ENCODE peak calls at places on chromosomes 6 and 20, in six cellular contexts. C is WTC11; K is CD8-positive, alpha-beta T cell; A is tibial artery; J is heart left ventricle; Y is GM20000. P is an unnamed sample.
A peak's percentile ranks its signal among the peaks of the same experiment; 100 is the strongest.

GRCh38 chr6:14754636-14755513 is 491.0 kb upstream of the JARID2 start:
- DNase-seq in C (no peak), Y (no peak), A (no peak), J (no peak), K (peak; percentile 24), P (peak; percentile 59)

GRCh38 chr20:2692036-2692885 is at the start of gene EBF4:
- DNase-seq in A (no peak), C (peak; percentile 49), J (peak; percentile 74), Y (peak; percentile 86), K (peak; percentile 29), P (peak; percentile 74)

GRCh38 chr6:79188101-79188500 is 46.4 kb downstream of the HMGN3 start:
- DNase-seq in C (no peak), K (no peak), Y (no peak), A (no peak), J (no peak), P (no peak)

GRCh38 chr6:133447924-133448323 is 206.8 kb downstream of the EYA4 start:
- DNase-seq in K (no peak), A (no peak), Y (no peak), C (no peak), J (no peak), P (no peak)

GRCh38 chr6:13419826-13420225 is 67.6 kb downstream of the GFOD1 start:
- DNase-seq in A (no peak), Y (no peak), K (no peak), C (no peak), J (no peak), P (no peak)

GRCh38 chr6:142489722-142490610 is 188.2 kb downstream of the ADGRG6 start:
- DNase-seq in K (no peak), Y (no peak), A (no peak), J (no peak), C (no peak), P (no peak)

GRCh38 chr6:142246960-142247359 is 54.8 kb upstream of the ADGRG6 start:
- DNase-seq in J (no peak), K (no peak), C (no peak), A (no peak), Y (no peak), P (peak; percentile 12)

GRCh38 chr6:1832844-1833787 is 223.4 kb downstream of the FOXC1 start:
- DNase-seq in C (no peak), A (peak; percentile 47), J (peak; percentile 71), Y (no peak), K (no peak), P (no peak)

GRCh38 chr6:159169557-159170332 is 545 bp downstream of the FNDC1 start:
- DNase-seq in Y (peak; percentile 44), C (peak; percentile 64), J (peak; percentile 58), K (no peak), A (no peak), P (peak; percentile 58)

GRCh38 chr20:48578397-48579098 is 249.3 kb downstream of the PREX1 start:
- DNase-seq in K (no peak), A (no peak), Y (no peak), J (no peak), C (no peak), P (no peak)

GRCh38 chr6:5302220-5302946 is 41.1 kb downstream of the FARS2 start:
- DNase-seq in K (no peak), Y (peak; percentile 30), J (no peak), A (no peak), C (no peak), P (peak; percentile 34)

GRCh38 chr20:57270204-57270937 is 3.9 kb upstream of the BMP7 start:
- DNase-seq in K (no peak), C (no peak), A (no peak), J (no peak), Y (no peak), P (no peak)
- TF ChIP-seq CTCF in K (no peak), C (no peak), A (no peak), J (no peak), Y (no peak), P (no peak)

DNA sequence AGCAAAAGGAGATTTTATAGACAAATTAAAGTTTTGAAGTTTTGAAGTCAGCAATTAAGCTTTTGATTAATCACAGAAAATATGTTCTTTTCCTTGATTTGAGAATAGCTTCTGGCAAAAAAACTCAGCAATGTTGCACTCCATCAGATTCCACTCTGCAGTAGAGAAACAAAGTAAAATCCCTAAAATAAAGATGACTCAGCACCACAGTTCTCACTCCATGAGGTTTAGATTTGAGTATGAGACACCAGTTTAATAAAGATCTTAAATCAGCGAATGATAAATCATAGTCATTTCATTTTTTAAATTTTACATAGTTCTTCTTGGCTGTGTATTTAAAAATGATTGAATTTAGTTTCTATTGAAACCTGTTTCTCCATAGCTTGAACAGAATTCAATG is 602.2 kb downstream of the COL12A1 start:
- DNase-seq in J (no peak), C (no peak), Y (no peak), K (no peak), A (no peak), P (no peak)
- TF ChIP-seq CTCF in J (no peak), C (no peak), Y (no peak), K (no peak), A (no peak), P (no peak)

DNA sequence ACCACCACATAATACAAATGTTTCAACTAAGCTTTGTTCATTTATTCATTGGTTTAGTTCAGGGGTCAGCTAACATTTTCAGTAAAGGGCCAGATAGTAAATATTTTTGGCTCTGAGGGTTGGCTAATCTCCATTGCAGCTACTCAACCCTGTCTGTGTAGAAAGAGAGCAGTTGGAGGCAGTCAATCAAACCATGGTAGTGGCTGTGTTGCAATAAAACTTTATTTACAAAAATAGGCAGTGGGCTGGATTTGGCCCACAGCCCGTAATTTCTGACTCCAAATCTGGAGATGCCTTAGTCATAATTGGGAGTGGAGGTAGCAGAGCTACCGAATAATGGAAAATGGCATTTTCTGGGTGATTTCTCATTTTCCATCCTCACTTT is 242.5 kb upstream of the ZFP64 start:
- DNase-seq in J (no peak), K (no peak), A (no peak), C (no peak), Y (no peak), P (no peak)
- TF ChIP-seq CTCF in J (no peak), K (no peak), A (no peak), C (no peak), Y (no peak), P (no peak)

DNA sequence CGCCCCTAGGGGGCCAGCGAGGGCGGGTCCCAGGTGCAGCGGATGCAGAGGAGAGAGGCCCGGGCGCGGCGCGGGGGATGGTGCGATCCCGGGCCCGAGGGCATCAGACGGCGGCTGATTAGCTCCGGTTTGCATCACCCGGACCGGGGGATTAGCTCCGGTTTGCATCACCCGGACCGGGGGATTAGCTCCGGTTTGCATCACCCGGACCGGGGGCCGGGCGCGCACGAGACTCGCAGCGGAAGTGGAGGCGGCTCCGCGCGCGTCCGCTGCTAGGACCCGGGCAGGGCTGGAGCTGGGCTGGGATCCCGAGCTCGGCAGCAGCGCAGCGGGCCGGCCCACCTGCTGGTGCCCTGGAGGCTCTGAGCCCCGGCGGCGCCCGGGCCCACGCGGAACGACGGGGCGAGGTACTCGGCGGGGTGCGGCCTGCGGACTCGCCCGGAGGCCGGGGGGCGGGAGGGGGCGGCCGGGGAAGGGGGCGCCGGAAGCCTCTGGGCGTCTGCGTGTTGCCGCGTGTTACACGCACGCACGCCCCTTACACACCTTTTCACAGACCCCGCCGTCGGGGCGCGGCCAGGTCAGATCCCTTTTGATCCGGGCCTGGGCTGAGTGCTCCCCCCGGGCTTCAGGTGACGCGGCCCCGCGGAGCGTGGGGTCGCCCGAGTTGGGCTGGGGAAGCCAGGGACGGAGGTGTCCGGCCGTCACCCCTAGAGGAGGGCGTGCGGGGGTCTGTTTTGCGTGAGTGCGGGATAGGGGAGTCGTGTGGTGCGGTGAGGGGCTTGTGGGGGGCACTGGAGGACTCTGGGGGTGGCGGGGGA is 412 bp downstream of the TRIB3 start:
- DNase-seq in J (peak; percentile 81), Y (peak; percentile 78), A (peak; percentile 41), C (peak; percentile 84), K (peak; percentile 59), P (peak; percentile 83)
- TF ChIP-seq CTCF in J (no peak), Y (peak; percentile 9), A (no peak), C (no peak), K (no peak), P (no peak)

GRCh38 chr6:131920656-131921055 is 30.5 kb downstream of the CCN2 start:
- DNase-seq in K (no peak), J (no peak), Y (no peak), C (no peak), A (no peak), P (no peak)

GRCh38 chr6:131923356-131923755 is 27.8 kb downstream of the CCN2 start:
- DNase-seq in Y (peak; percentile 23), C (peak; percentile 75), A (no peak), K (no peak), J (no peak), P (peak; percentile 41)

GRCh38 chr6:131929227-131929626 is 21.9 kb downstream of the CCN2 start:
- DNase-seq in K (no peak), A (no peak), C (no peak), Y (no peak), J (no peak), P (no peak)

DNA sequence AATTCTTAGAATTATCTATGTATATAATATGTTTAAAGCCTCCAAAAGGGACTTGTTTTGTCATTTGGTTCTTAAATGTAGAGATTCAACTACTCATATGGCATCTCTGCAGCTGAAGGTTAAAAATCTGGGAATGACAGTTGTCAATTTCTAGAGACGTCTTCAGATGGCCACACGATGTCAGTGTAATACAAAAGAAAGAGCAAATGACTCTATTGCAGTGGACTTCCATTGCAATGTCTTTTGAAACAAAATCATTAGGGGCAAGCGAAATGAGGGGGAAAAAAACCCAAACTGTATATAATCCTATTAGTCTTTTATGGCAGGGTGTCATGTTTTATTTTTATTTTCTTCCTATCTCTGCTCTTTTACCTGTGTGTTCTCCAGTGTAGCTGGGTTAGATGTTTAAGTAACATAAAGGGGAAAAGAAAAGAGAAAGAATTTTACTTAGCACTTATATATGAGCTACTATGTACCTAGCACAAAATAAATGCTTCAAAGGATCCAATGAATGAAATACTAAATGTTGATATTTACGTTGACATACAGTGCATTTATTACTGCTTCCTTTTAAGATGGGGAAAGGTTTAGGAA is 26.2 kb downstream of the CCN2 start:
- DNase-seq in A (no peak), K (no peak), Y (no peak), C (no peak), J (no peak), P (peak; percentile 42)
- TF ChIP-seq CTCF in A (peak; percentile 67), K (no peak), Y (no peak), C (no peak), J (peak; percentile 53), P (peak; percentile 20)

GRCh38 chr20:22369100-22369499 is 215.3 kb downstream of the FOXA2 start:
- DNase-seq in J (no peak), A (no peak), K (no peak), Y (no peak), C (no peak), P (no peak)
- TF ChIP-seq CTCF in J (no peak), A (no peak), K (no peak), Y (no peak), C (no peak), P (no peak)

GRCh38 chr6:166443166-166443565 is 60.4 kb upstream of the MPC1 start:
- DNase-seq in C (no peak), K (no peak), A (no peak), Y (no peak), J (no peak), P (no peak)
- TF ChIP-seq CTCF in C (no peak), K (no peak), A (no peak), Y (no peak), J (no peak), P (no peak)

DNA sequence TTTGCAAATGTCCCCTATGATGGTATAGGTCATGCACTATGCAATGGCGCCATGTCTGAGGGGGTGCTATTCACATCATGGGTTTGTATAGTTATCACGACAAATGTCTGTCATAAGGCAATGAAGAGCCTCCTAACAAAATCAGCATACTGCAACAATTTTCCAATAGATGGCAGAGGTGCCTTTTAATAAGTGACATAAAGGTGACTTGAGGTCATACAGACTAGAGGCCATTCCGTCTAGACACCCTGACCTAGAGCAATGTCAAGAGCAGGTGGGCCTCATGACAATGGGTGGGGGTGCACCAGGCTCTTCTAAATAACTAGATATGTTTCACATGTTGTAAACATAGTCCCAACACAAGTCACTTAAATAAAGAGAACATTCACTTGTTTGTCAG is 107.7 kb downstream of the KIF6 start:
- DNase-seq in Y (no peak), K (no peak), J (no peak), C (no peak), A (no peak), P (no peak)
- TF ChIP-seq CTCF in Y (no peak), K (no peak), J (no peak), C (no peak), A (no peak), P (no peak)

P was measured in GM13976.